ENCODE peak calls at places on chromosomes 13 and 19, in five cellular contexts. T is NCI-H510A, S is NCI-H2029, I is GDM1, P is HEK293T. W is an unnamed sample.

GRCh38 chr19:47239610-47240296 is 8.8 kb upstream of the BBC3 start:
- DNase-seq in T (peak), S (no peak), I (no peak), P (no peak), W (peak)

GRCh38 chr19:38736036-38736412 is 8.2 kb downstream of the CAPN12 start:
- DNase-seq in T (no peak), S (peak), I (no peak), P (peak), W (peak)

GRCh38 chr13:53408306-53408705 is 379.7 kb downstream of the OLFM4 start:
- DNase-seq in T (no peak), S (no peak), I (no peak), P (no peak), W (no peak)

GRCh38 chr13:99320693-99321481 is 13.7 kb upstream of the GPR183 start:
- DNase-seq in T (no peak), S (no peak), I (no peak), P (no peak), W (no peak)

GRCh38 chr19:12994701-12995595 is at the start of gene NFIX:
- DNase-seq in T (no peak), S (no peak), I (peak), P (peak), W (peak)

GRCh38 chr19:51292971-51293370 is 18.5 kb upstream of the IGLON5 start:
- DNase-seq in T (no peak), S (no peak), I (no peak), P (no peak), W (no peak)

GRCh38 chr13:38024431-38024830 is 154.9 kb upstream of the TRPC4 start:
- DNase-seq in T (no peak), S (no peak), I (no peak), P (no peak), W (no peak)

GRCh38 chr19:47227347-47228167 is 3.4 kb downstream of the BBC3 start:
- DNase-seq in T (peak), S (peak), I (peak), P (peak), W (peak)

GRCh38 chr19:58305932-58306323 is 751 bp downstream of the ERVK3-1 start:
- DNase-seq in T (no peak), S (no peak), I (no peak), P (no peak), W (no peak)

GRCh38 chr13:56713656-56714055 is 427.1 kb upstream of the PRR20A start:
- DNase-seq in T (no peak), S (no peak), I (no peak), P (no peak), W (no peak)

GRCh38 chr19:51521796-51522195 is 9.7 kb downstream of the SIGLEC6 start:
- DNase-seq in T (no peak), S (no peak), I (no peak), P (no peak), W (no peak)

GRCh38 chr19:56076413-56076998 is 44.6 kb downstream of the ZNF787 start:
- DNase-seq in T (peak), S (peak), I (peak), P (peak), W (no peak)

GRCh38 chr13:28582892-28583240 is 76.1 kb upstream of the POMP start:
- DNase-seq in T (no peak), S (no peak), I (no peak), P (no peak), W (no peak)

GRCh38 chr19:40646564-40647254 is 43.7 kb downstream of the NUMBL start:
- DNase-seq in T (no peak), S (peak), I (no peak), P (no peak), W (no peak)

GRCh38 chr19:50500060-50500752 is 10.8 kb downstream of the JOSD2 start:
- DNase-seq in T (no peak), S (no peak), I (no peak), P (no peak), W (peak)

GRCh38 chr19:12840091-12841079 is 2.1 kb downstream of the MAST1 start:
- DNase-seq in T (no peak), S (peak), I (peak), P (peak), W (peak)